ENCODE peak calls at places on chromosomes 4 and X, in ten cellular contexts. G is spleen; A is brain microvascular endothelial cell; M is PC-3; O is CD8-positive, alpha-beta T cell; U is left ventricle myocardium inferior; P is upper lobe of left lung; D is colonic mucosa; N is MM.1S; X is transverse colon. L is an unnamed sample.

GRCh38 chr4:121256887-121257426 is 92.8 kb upstream of the TNIP3 start:
- DNase-seq in G (no peak), A (peak; percentile 10), M (no peak), O (no peak), U (no peak), P (no peak), D (no peak), N (no peak), X (no peak), L (no peak)

GRCh38 chr4:2135083-2135482 is 76.0 kb downstream of the NAT8L start:
- DNase-seq in G (no peak), A (peak; percentile 28), M (no peak), O (peak; percentile 54), U (no peak), P (no peak), D (no peak), N (no peak), X (peak; percentile 15), L (peak; percentile 39)

GRCh38 chr4:165327211-165328100 is at the start of gene MSMO1:
- DNase-seq in G (peak; percentile 100), A (peak; percentile 100), M (peak; percentile 98), O (peak; percentile 98), U (peak; percentile 99), P (peak; percentile 99), D (peak; percentile 98), N (peak; percentile 100), X (peak; percentile 99), L (peak; percentile 100)

GRCh38 chr4:25667931-25668557 is 12.4 kb downstream of the SLC34A2 start:
- DNase-seq in G (no peak), A (peak; percentile 5), M (peak; percentile 67), O (no peak), U (no peak), P (no peak), D (peak; percentile 22), N (no peak), X (peak; percentile 11), L (no peak)

GRCh38 chr4:161555689-161556660 is 607.8 kb downstream of the FSTL5 start:
- DNase-seq in G (no peak), A (peak; percentile 83), M (peak; percentile 32), O (no peak), U (no peak), P (no peak), D (no peak), N (no peak), X (no peak), L (peak; percentile 79)

GRCh38 chr4:103786014-103786413 is 66.2 kb upstream of the TACR3 start:
- DNase-seq in G (no peak), A (peak; percentile 1), M (peak; percentile 63), O (no peak), U (no peak), P (no peak), D (no peak), N (peak; percentile 81), X (no peak), L (peak; percentile 40)

GRCh38 chrX:7076245-7076661 is 71.3 kb upstream of the STS start:
- DNase-seq in G (no peak), A (no peak), M (no peak), O (no peak), U (no peak), P (no peak), D (no peak), N (no peak), X (no peak), L (no peak)

GRCh38 chr4:138485498-138485897 is 243.3 kb upstream of the SLC7A11 start:
- DNase-seq in G (no peak), A (no peak), M (no peak), O (no peak), U (no peak), P (no peak), D (no peak), N (no peak), X (no peak), L (no peak)

GRCh38 chr4:24920008-24920407 is 7.2 kb upstream of the CCDC149 start:
- DNase-seq in G (no peak), A (no peak), M (no peak), O (no peak), U (no peak), P (no peak), D (no peak), N (no peak), X (no peak), L (no peak)

GRCh38 chr4:8297691-8298485 is 28.3 kb downstream of the HTRA3 start:
- DNase-seq in G (peak; percentile 68), A (no peak), M (no peak), O (no peak), U (peak; percentile 13), P (peak; percentile 15), D (no peak), N (no peak), X (peak; percentile 4), L (no peak)

GRCh38 chrX:17655232-17656034 is 81.9 kb upstream of the SCML1 start:
- DNase-seq in G (no peak), A (no peak), M (no peak), O (no peak), U (no peak), P (no peak), D (no peak), N (no peak), X (no peak), L (peak; percentile 26)

GRCh38 chrX:68284281-68284904 is 148.9 kb downstream of the OPHN1 start:
- DNase-seq in G (no peak), A (no peak), M (no peak), O (no peak), U (no peak), P (no peak), D (no peak), N (no peak), X (no peak), L (no peak)

GRCh38 chr4:138510053-138510452 is 267.9 kb upstream of the SLC7A11 start:
- DNase-seq in G (no peak), A (peak; percentile 48), M (no peak), O (no peak), U (no peak), P (no peak), D (no peak), N (no peak), X (no peak), L (no peak)

DNA sequence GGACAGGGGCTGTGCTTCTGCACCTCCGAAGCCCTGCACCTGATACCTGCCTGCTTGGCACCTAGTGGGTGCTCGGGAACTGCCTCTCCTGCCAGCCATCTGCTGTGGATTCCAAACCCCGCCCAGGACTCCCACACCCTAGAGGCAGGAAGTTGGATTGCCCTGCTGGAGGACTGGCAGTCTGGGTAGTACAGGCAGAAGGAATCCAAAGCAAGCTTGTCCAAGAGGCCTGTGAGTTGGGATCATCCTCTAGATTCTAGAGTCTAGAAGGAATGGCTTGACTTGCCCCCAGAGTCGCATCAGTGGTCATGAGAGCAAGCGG is 64.6 kb upstream of the MTM1 start:
- DNase-seq in G (no peak), A (no peak), M (peak; percentile 47), O (no peak), U (no peak), P (peak; percentile 56), D (peak; percentile 64), N (no peak), X (peak; percentile 41), L (no peak)
- H3K27ac ChIP-seq in G (no peak overlapping the region), A (no peak overlapping the region), M (no peak overlapping the region), O (no peak overlapping the region), U (peak overlapping the region; percentile 88), P (no peak overlapping the region), D (no peak overlapping the region), N (no peak overlapping the region), X (no peak overlapping the region), L (peak overlapping the region; percentile 83)

GRCh38 chr4:66741081-66741480 is 804.2 kb downstream of the CENPC start:
- DNase-seq in G (no peak), A (no peak), M (peak; percentile 78), O (no peak), U (no peak), P (no peak), D (no peak), N (no peak), X (no peak), L (no peak)
- TF ChIP-seq CTCF in G (no peak), A (no peak), M (no peak), O (no peak), U (no peak), P (no peak), D (no peak), N (no peak), X (no peak), L (no peak)

DNA sequence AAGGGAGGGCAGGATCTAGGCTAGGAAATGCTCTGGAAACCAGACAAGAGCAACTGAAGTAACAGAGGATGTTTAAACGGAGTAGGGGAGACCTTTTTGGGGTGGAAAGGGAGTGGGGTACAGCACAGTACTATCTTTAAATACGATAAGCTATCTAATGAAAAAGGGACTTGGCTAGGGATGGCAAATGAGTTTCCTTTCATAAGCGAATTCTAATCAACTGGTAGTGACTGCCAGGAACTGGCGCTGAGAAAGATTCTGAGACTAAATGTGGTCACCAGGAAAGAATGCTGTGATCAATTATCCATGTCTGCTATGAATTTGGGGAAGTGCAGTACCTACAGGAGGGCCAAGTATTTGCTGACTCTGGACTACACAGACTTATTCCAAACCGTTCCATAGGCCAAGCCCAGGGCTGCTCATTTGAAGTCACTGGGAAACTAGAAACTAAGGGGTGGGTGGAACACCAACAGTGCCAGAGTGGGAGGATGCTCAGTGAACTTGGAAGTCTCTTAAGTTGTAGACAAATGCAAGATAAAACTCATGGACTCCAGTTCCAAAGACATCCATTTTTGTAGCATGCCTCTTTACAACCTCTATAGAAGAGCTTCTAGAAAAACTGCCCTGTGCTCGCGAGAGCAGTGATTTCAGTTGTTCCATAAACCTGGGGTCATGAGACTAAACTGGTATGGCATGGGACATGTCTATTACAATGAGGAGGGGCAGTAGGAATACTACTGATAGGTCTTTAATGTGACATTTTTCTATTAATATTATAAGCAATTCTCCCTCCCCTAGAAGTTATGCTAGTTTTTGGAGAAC is 2.0 kb downstream of the TRAPPC2 start:
- DNase-seq in G (no peak), A (no peak), M (no peak), O (no peak), U (no peak), P (no peak), D (no peak), N (no peak), X (no peak), L (no peak)
- H3K27ac ChIP-seq in G (no peak overlapping the region), A (no peak overlapping the region), M (no peak overlapping the region), O (no peak overlapping the region), U (no peak overlapping the region), P (no peak overlapping the region), D (no peak overlapping the region), N (no peak overlapping the region), X (peak overlapping the region; percentile 20), L (no peak overlapping the region)

DNA sequence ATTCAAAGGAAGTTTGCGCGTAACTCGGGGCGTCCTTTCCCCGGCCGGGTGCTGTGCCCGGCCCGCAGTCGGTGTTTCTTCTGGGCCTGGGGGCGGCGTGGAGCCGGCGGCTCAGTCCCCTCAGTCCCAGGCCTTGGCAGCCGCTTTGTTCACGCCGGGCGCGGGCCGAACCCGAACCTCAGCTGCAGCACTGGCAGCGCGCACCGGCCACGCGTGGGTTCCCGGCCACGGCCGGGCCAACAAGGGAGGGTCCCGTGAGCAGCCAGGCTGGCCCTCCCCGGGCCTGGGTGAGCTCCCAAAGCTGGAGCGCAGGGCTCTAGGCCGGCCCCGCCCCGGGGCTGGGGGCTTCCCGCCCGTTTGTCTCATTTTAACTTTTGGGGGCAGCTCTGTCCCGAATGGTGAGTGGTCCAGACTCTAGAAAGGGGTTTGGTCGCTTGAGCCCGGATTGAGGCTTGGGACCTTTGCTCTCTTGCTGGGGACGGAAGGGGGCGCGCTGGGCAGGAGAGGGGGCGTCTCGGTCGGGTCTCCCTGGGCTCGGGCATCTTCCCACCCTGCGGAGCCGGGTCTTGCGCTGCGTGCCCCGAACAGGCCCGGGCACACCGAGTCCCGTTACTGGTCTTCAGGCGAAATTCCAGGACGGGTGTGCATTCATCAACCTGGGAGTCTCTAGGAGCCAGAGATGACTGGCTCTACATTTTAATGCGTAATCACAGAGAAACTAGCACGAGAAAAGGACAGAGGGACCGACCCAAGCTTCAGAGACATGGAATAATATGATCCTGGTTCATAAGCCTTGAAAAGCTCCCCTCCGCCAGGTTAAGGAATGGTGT is 177.1 kb downstream of the CBR4 start:
- DNase-seq in G (peak; percentile 76), A (no peak), M (no peak), O (no peak), U (peak; percentile 61), P (no peak), D (peak; percentile 41), N (no peak), X (peak; percentile 19), L (peak; percentile 32)
- TF ChIP-seq CTCF in G (no peak), A (peak; percentile 60), M (peak; percentile 41), O (no peak), U (peak; percentile 32), P (no peak), D (no peak), N (no peak), X (no peak), L (peak; percentile 46)